ENCODE peak calls at places on chromosomes 3 and 15, in four cellular contexts. I is B cell, R is GM12865, C is glutamatergic neuron. M is an unnamed sample.

GRCh38 chr3:140423146-140423545 is 254.7 kb upstream of the TRIM42 start:
- DNase-seq in R (no peak), I (no peak), C (no peak), M (no peak)

GRCh38 chr3:126524429-126524988 is 554 bp downstream of the CHST13 start:
- DNase-seq in R (no peak), I (no peak), C (no peak), M (no peak)

GRCh38 chr3:197029511-197030167 is at the start of gene MELTF:
- DNase-seq in I (peak), C (peak), R (peak), M (peak)

GRCh38 chr3:197309528-197310361 is 11.3 kb upstream of the DLG1 start:
- DNase-seq in I (no peak), R (peak), C (no peak), M (no peak)

GRCh38 chr3:197593046-197593380 is 37.2 kb upstream of the BDH1 start:
- DNase-seq in R (no peak), C (no peak), I (no peak), M (no peak)

GRCh38 chr3:117059054-117059989 is 349.7 kb downstream of the TUSC7 start:
- DNase-seq in R (peak), I (no peak), C (no peak), M (no peak)

GRCh38 chr3:191087391-191087790 is 111.7 kb upstream of the OSTN start:
- DNase-seq in C (no peak), I (no peak), R (no peak), M (no peak)

GRCh38 chr15:46120713-46121112 is 485.9 kb downstream of the SQOR start:
- DNase-seq in C (no peak), I (no peak), R (no peak), M (no peak)

GRCh38 chr3:27310693-27311092 is 58.5 kb downstream of the NEK10 start:
- DNase-seq in R (no peak), I (no peak), C (no peak), M (no peak)

GRCh38 chr3:50316657-50317242 is 5.8 kb downstream of the HYAL2 start:
- DNase-seq in R (peak), C (no peak), I (peak), M (no peak)

GRCh38 chr15:60426870-60427528 is 29.2 kb upstream of the ANXA2 start:
- DNase-seq in R (no peak), C (no peak), I (no peak), M (no peak)

GRCh38 chr3:160200328-160200727 is 24.9 kb upstream of the C3orf80 start:
- DNase-seq in C (no peak), R (peak), I (no peak), M (no peak)

GRCh38 chr15:78438595-78439285 is 724 bp downstream of the IREB2 start:
- DNase-seq in I (no peak), C (peak), R (peak), M (peak)

GRCh38 chr3:161266731-161267150 is 45.6 kb downstream of the NMD3 start:
- DNase-seq in C (no peak), I (no peak), R (no peak), M (no peak)

GRCh38 chr15:25565470-25566264 is 126.8 kb upstream of the UBE3A start:
- DNase-seq in I (no peak), C (no peak), R (no peak), M (no peak)

GRCh38 chr3:143600762-143601161 is 247.5 kb downstream of the SLC9A9 start:
- DNase-seq in R (no peak), C (no peak), I (no peak), M (no peak)

GRCh38 chr3:171996178-171996817 is 43.1 kb upstream of the FNDC3B start:
- DNase-seq in R (no peak), I (no peak), C (no peak), M (no peak)

GRCh38 chr3:170689218-170689874 is 103.5 kb upstream of the SLC7A14 start:
- DNase-seq in R (no peak), I (no peak), C (no peak), M (peak)

GRCh38 chr3:8736436-8736835 is 2.8 kb downstream of the CAV3 start:
- DNase-seq in I (no peak), R (no peak), C (no peak), M (no peak)

GRCh38 chr3:125160911-125161371 is 51.6 kb downstream of the SLC12A8 start:
- DNase-seq in R (no peak), I (no peak), C (no peak), M (no peak)

GRCh38 chr3:136070953-136071949 is 105.7 kb downstream of the PPP2R3A start:
- DNase-seq in R (peak), C (no peak), I (no peak), M (peak)

GRCh38 chr15:90560229-90560771 is 30.6 kb downstream of the CRTC3 start:
- DNase-seq in I (no peak), C (no peak), R (no peak), M (no peak)

GRCh38 chr3:195566797-195567196 is 16.9 kb downstream of the APOD start:
- DNase-seq in I (no peak), R (no peak), C (peak), M (no peak)

GRCh38 chr3:126056681-126057546 is 27.0 kb downstream of the SLC41A3 start:
- DNase-seq in C (no peak), R (no peak), I (no peak), M (no peak)

GRCh38 chr3:127375151-127375937 is 87.5 kb upstream of the PRR20G start:
- DNase-seq in C (no peak), R (no peak), I (no peak), M (no peak)

GRCh38 chr3:123365450-123366143 is 83.3 kb downstream of the ADCY5 start:
- DNase-seq in R (no peak), C (peak), I (no peak), M (peak)

GRCh38 chr3:47961036-47961435 is 55.2 kb downstream of the MAP4 start:
- DNase-seq in I (no peak), C (no peak), R (no peak), M (no peak)

GRCh38 chr3:172561894-172562664 is 38.8 kb upstream of the TNFSF10 start:
- DNase-seq in C (no peak), I (no peak), R (no peak), M (no peak)

GRCh38 chr3:42507751-42508335 is 5.4 kb downstream of the VIPR1 start:
- DNase-seq in C (peak), R (no peak), I (no peak), M (no peak)

GRCh38 chr3:123793425-123793824 is 90.7 kb downstream of the MYLK start:
- DNase-seq in R (no peak), I (no peak), C (no peak), M (no peak)

GRCh38 chr3:127440384-127440783 is 150.1 kb downstream of the TPRA1 start:
- DNase-seq in I (no peak), R (no peak), C (no peak), M (no peak)

GRCh38 chr15:60070838-60071493 is 66.9 kb downstream of the FOXB1 start:
- DNase-seq in I (no peak), C (no peak), R (no peak), M (no peak)

GRCh38 chr3:25661694-25662455 is 2.8 kb downstream of the TOP2B start:
- DNase-seq in C (no peak), I (no peak), R (no peak), M (no peak)

GRCh38 chr3:108103971-108104797 is 13.4 kb upstream of the CD47 start:
- DNase-seq in C (no peak), R (no peak), I (no peak), M (no peak)

DNA sequence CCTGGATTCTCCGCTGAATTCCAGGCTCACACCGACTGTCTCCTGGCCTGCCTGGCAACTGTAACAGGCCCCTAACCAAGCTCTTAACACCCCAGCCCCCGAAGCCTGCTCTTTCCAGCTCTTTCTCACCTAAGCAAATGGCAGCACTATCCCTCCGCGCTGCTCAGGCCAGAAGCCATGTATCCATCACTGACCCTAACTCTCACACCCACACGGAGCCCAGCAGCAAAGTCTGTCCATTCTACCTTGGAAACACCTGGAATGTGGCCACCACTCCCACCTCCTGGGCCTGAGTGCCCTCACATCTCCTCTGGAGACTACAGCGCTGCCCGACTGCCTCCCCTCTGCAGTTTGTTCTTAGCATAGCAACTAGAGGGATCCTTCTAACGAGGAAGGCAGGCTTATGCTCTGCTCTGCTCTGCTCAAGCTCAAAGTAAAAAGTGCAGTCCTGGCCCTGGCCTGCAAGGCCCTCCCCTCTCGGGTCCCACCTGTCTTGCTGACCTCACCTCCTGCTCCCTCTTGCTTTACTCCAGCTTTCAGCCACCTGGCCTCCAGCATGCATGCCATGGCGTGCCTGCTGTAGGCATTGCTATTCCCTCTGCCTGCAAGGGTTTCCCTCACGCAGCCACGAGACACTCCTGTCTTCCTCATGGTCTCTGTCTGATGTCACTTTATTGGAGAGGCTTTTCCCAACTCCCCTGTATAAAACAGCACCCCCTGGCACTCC is 27.2 kb downstream of the FEM1B start:
- DNase-seq in C (no peak), I (peak), R (no peak), M (no peak)
- TF ChIP-seq CTCF in C (no peak), I (no peak), R (no peak), M (no peak)

DNA sequence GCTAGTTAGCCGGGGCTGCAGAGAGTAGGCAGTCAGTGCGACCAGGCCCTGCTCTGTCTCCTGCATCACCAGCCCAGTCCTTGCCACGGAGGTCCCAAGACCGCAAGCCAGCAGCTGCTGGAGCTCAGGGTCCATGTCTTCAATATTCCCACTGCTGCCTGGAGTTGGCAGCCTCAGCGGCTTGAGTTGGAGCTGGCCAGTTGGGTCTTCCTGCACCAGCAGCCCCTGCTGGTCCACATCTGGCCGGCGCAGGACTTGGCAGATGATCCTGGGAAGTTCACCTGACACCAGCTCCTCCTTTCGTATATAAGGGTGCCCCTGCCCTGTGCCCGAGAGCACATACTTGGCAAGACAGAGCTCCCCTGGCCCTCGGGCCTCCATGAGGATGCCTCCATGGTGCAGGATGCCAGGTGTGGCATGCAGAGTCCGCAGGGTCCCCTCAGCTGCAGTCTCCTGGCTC is 5.7 kb downstream of the XIRP1 start:
- DNase-seq in C (no peak), R (no peak), I (no peak), M (no peak)
- TF ChIP-seq CTCF in C (no peak), R (no peak), I (no peak), M (no peak)

GRCh38 chr15:70281811-70282307 is 184.1 kb upstream of the TLE3 start:
- DNase-seq in R (peak), I (peak), C (no peak), M (no peak)
- TF ChIP-seq CTCF in R (no peak), I (no peak), C (no peak), M (no peak)

GRCh38 chr3:192821161-192821560 is 93.8 kb upstream of the FGF12 start:
- DNase-seq in C (no peak), R (no peak), I (no peak), M (no peak)

GRCh38 chr3:192825657-192826200 is 91.9 kb downstream of the MB21D2 start:
- DNase-seq in R (peak), I (no peak), C (no peak), M (no peak)

GRCh38 chr3:192827208-192827607 is 90.4 kb downstream of the MB21D2 start:
- DNase-seq in C (no peak), I (no peak), R (no peak), M (no peak)

GRCh38 chr3:192825191-192825590 is 92.5 kb downstream of the MB21D2 start:
- DNase-seq in R (no peak), I (no peak), C (no peak), M (no peak)

GRCh38 chr3:192824313-192824712 is 93.3 kb downstream of the MB21D2 start:
- DNase-seq in R (no peak), I (no peak), C (no peak), M (no peak)
- TF ChIP-seq CTCF in R (no peak), I (no peak), C (no peak), M (no peak)

GRCh38 chr3:98705694-98706093 is 57.4 kb upstream of the ST3GAL6 start:
- DNase-seq in R (peak), I (no peak), C (no peak), M (no peak)
- TF ChIP-seq CTCF in R (peak), I (no peak), C (no peak), M (no peak)

GRCh38 chr15:51688863-51689262 is 7.6 kb downstream of the SCG3 start:
- DNase-seq in R (peak), I (no peak), C (no peak), M (no peak)
- TF ChIP-seq CTCF in R (peak), I (no peak), C (no peak), M (no peak)

DNA sequence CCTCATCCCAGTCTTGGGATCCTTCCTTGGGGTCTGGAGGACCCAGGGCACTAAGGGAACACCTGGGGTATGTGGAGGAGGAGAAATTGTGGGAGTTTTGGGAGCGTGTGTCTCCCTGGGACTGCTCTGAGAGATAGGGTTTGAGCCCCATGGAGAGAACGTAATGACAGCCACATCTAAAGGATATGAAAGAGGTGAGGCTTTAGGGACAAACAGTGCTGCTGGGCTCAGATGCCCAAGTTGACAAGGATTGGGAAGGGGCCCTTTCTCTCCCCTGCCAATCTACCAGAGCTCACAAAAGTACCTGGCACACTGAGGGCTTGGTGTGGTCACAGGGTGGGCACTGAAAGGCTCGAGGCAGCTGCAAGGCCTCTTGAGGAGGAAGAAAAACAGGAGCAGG is 13.3 kb upstream of the STARD5 start:
- DNase-seq in C (no peak), I (no peak), R (no peak), M (no peak)
- TF ChIP-seq CTCF in C (no peak), I (no peak), R (no peak), M (no peak)

GRCh38 chr3:115706311-115706829 is 83.1 kb downstream of the GAP43 start:
- DNase-seq in C (no peak), R (no peak), I (no peak), M (no peak)
- TF ChIP-seq CTCF in C (no peak), R (no peak), I (no peak), M (no peak)

M was measured in endothelial cell.